ENCODE peak calls at places on chromosomes 1 and 21, in nine cellular contexts. B, U, C, Q, S, M, V, N and I are unnamed samples.

GRCh38 chr1:44565265-44565750 is 109.0 kb downstream of the TMEM53 start:
- DNase-seq in B (no peak), U (no peak), C (no peak), Q (no peak), S (no peak), M (no peak), V (no peak), N (no peak), I (no peak)

GRCh38 chr1:82318921-82319320 is 518.2 kb downstream of the ADGRL2 start:
- DNase-seq in B (no peak), U (no peak), C (no peak), Q (no peak), S (no peak), M (no peak), V (no peak), N (no peak), I (no peak)

GRCh38 chr1:187819081-187819480 is 990.3 kb downstream of the PLA2G4A start:
- DNase-seq in B (no peak), U (no peak), C (no peak), Q (no peak), S (no peak), M (no peak), V (no peak), N (no peak), I (no peak)

GRCh38 chr1:224828691-224829090 is 100.8 kb upstream of the DNAH14 start:
- DNase-seq in B (no peak), U (no peak), C (no peak), Q (no peak), S (no peak), M (peak; percentile 81), V (no peak), N (no peak), I (no peak)

GRCh38 chr1:244970236-244970652 is 105.9 kb upstream of the HNRNPU start:
- DNase-seq in B (peak; percentile 91), U (peak; percentile 71), C (peak; percentile 76), Q (peak; percentile 84), S (peak; percentile 84), M (peak; percentile 85), V (peak; percentile 78), N (peak; percentile 62), I (peak; percentile 62)

GRCh38 chr1:157371826-157372225 is 180.5 kb downstream of the FCRL5 start:
- DNase-seq in B (no peak), U (no peak), C (no peak), Q (no peak), S (no peak), M (no peak), V (no peak), N (no peak), I (no peak)

GRCh38 chr1:229434641-229435051 is 752 bp upstream of the ACTA1 start:
- DNase-seq in B (no peak), U (no peak), C (no peak), Q (no peak), S (no peak), M (no peak), V (no peak), N (no peak), I (no peak)

GRCh38 chr1:12143631-12144155 is 23.1 kb upstream of the TNFRSF1B start:
- DNase-seq in B (no peak), U (peak; percentile 83), C (peak; percentile 73), Q (no peak), S (no peak), M (peak; percentile 78), V (no peak), N (no peak), I (no peak)

GRCh38 chr21:32626633-32627196 is 14.5 kb upstream of the CFAP298 start:
- DNase-seq in B (no peak), U (no peak), C (no peak), Q (no peak), S (no peak), M (peak; percentile 69), V (no peak), N (no peak), I (no peak)

GRCh38 chr1:207020709-207021107 is 11.8 kb downstream of the C1orf116 start:
- DNase-seq in B (no peak), U (no peak), C (no peak), Q (no peak), S (no peak), M (peak; percentile 43), V (no peak), N (no peak), I (no peak)

GRCh38 chr1:40948741-40949528 is 30.6 kb upstream of the CTPS1 start:
- DNase-seq in B (no peak), U (peak; percentile 77), C (peak; percentile 59), Q (peak; percentile 43), S (peak; percentile 82), M (peak; percentile 75), V (peak; percentile 57), N (peak; percentile 40), I (peak; percentile 25)

GRCh38 chr1:81492628-81493027 is 308.1 kb upstream of the ADGRL2 start:
- DNase-seq in B (no peak), U (no peak), C (no peak), Q (no peak), S (no peak), M (no peak), V (no peak), N (no peak), I (no peak)

GRCh38 chr1:87600070-87600469 is 271.4 kb downstream of the LMO4 start:
- DNase-seq in B (no peak), U (no peak), C (no peak), Q (no peak), S (no peak), M (no peak), V (no peak), N (no peak), I (no peak)

GRCh38 chr1:56477164-56478111 is 101.9 kb downstream of the PLPP3 start:
- DNase-seq in B (no peak), U (no peak), C (peak; percentile 56), Q (no peak), S (no peak), M (peak; percentile 71), V (no peak), N (no peak), I (no peak)

GRCh38 chr1:206685749-206686485 is 1.2 kb downstream of the MAPKAPK2 start:
- DNase-seq in B (no peak), U (peak; percentile 42), C (peak; percentile 63), Q (no peak), S (peak; percentile 74), M (peak; percentile 90), V (peak; percentile 69), N (peak; percentile 24), I (no peak)

GRCh38 chr1:58773406-58773840 is 10.4 kb downstream of the JUN start:
- DNase-seq in B (no peak), U (no peak), C (peak; percentile 34), Q (peak; percentile 94), S (no peak), M (peak; percentile 52), V (no peak), N (no peak), I (no peak)

GRCh38 chr1:42392923-42393848 is 12.6 kb downstream of the RIMKLA start:
- DNase-seq in B (no peak), U (no peak), C (peak; percentile 17), Q (no peak), S (no peak), M (no peak), V (no peak), N (no peak), I (no peak)

GRCh38 chr1:27567931-27568246 is 36.1 kb downstream of the AHDC1 start:
- DNase-seq in B (no peak), U (no peak), C (no peak), Q (no peak), S (no peak), M (no peak), V (no peak), N (no peak), I (no peak)

GRCh38 chr1:99672500-99673213 is 26.7 kb downstream of the PALMD start:
- DNase-seq in B (no peak), U (no peak), C (no peak), Q (no peak), S (no peak), M (no peak), V (no peak), N (no peak), I (no peak)

GRCh38 chr1:85998105-85998504 is 158.5 kb downstream of the COL24A1 start:
- DNase-seq in B (no peak), U (no peak), C (no peak), Q (no peak), S (no peak), M (no peak), V (no peak), N (no peak), I (no peak)

GRCh38 chr1:235012436-235013210 is 116.0 kb downstream of the TOMM20 start:
- DNase-seq in B (peak; percentile 53), U (no peak), C (no peak), Q (no peak), S (no peak), M (no peak), V (no peak), N (no peak), I (no peak)

GRCh38 chr1:115301438-115302020 is 36.5 kb downstream of the NGF start:
- DNase-seq in B (no peak), U (no peak), C (no peak), Q (no peak), S (no peak), M (peak; percentile 65), V (no peak), N (no peak), I (no peak)